ENCODE peak calls at places on chromosomes 5 and 9, in five cellular contexts. C is cardiac muscle cell, V is stomach, G is HFFc6, S is hepatocyte. X is an unnamed sample.

GRCh38 chr9:629136-629535 is 212.4 kb upstream of the DMRT1 start:
- DNase-seq in S (no peak), V (no peak), C (no peak), G (no peak), X (no peak)

GRCh38 chr9:13181652-13182051 is 97.8 kb downstream of the MPDZ start:
- DNase-seq in S (peak; percentile 11), C (peak; percentile 7), V (no peak), G (peak; percentile 17), X (peak; percentile 9)

GRCh38 chr9:128685636-128686489 is 3.2 kb upstream of the SET start:
- DNase-seq in S (peak; percentile 57), C (no peak), G (no peak), V (peak; percentile 54), X (no peak)

GRCh38 chr9:123255718-123256117 is 12.7 kb downstream of the STRBP start:
- DNase-seq in C (no peak), V (no peak), G (no peak), S (no peak), X (no peak)

GRCh38 chr5:76456258-76456657 is 53.2 kb downstream of the IQGAP2 start:
- DNase-seq in C (no peak), V (no peak), S (no peak), G (no peak), X (no peak)

GRCh38 chr5:78699565-78700143 is 51.1 kb upstream of the LHFPL2 start:
- DNase-seq in C (peak; percentile 88), S (peak; percentile 83), G (peak; percentile 98), V (peak; percentile 57), X (no peak)

GRCh38 chr9:89022902-89023301 is 31.6 kb downstream of the S1PR3 start:
- DNase-seq in G (peak; percentile 35), S (peak; percentile 66), C (peak; percentile 77), V (peak; percentile 40), X (no peak)

GRCh38 chr5:33049845-33050244 is 338.7 kb downstream of the NPR3 start:
- DNase-seq in S (peak; percentile 37), G (peak; percentile 91), V (no peak), C (peak; percentile 72), X (no peak)

GRCh38 chr5:73544429-73545402 is 20.7 kb downstream of the ANKRA2 start:
- DNase-seq in G (no peak), C (peak; percentile 38), S (peak; percentile 89), V (peak; percentile 89), X (no peak)

GRCh38 chr5:107933326-107933725 is 262.6 kb upstream of the EFNA5 start:
- DNase-seq in C (no peak), V (no peak), G (no peak), S (no peak), X (peak; percentile 72)

GRCh38 chr5:107937198-107937597 is 266.5 kb upstream of the EFNA5 start:
- DNase-seq in C (no peak), S (peak; percentile 8), G (no peak), V (no peak), X (peak; percentile 59)

GRCh38 chr5:107936532-107936931 is 265.8 kb upstream of the EFNA5 start:
- DNase-seq in C (no peak), G (no peak), V (no peak), S (no peak), X (no peak)

GRCh38 chr5:107937710-107938355 is 267.1 kb upstream of the EFNA5 start:
- DNase-seq in G (no peak), V (no peak), S (peak; percentile 14), C (no peak), X (no peak)

GRCh38 chr5:107935641-107936040 is 264.9 kb upstream of the EFNA5 start:
- DNase-seq in G (no peak), S (no peak), C (no peak), V (no peak), X (peak; percentile 43)
- TF ChIP-seq CTCF in G (no peak), S (no peak), C (no peak), V (no peak), X (no peak)

GRCh38 chr9:93020785-93021670 is 37.5 kb upstream of the SUSD3 start:
- DNase-seq in G (no peak), S (no peak), C (no peak), V (no peak), X (no peak)
- TF ChIP-seq CTCF in G (no peak), S (no peak), C (no peak), V (no peak), X (no peak)

GRCh38 chr5:103262422-103262871 is 3.9 kb downstream of the MACIR start:
- DNase-seq in V (no peak), C (peak; percentile 57), G (peak; percentile 45), S (peak; percentile 11), X (no peak)
- TF ChIP-seq CTCF in V (no peak), C (no peak), G (no peak), S (no peak), X (no peak)

GRCh38 chr9:109060235-109060634 is 46.9 kb upstream of the CTNNAL1 start:
- DNase-seq in V (no peak), S (no peak), C (no peak), G (no peak), X (no peak)

GRCh38 chr9:109068764-109069163 is 51.0 kb downstream of the TMEM245 start:
- DNase-seq in G (no peak), V (no peak), C (no peak), S (no peak), X (no peak)

GRCh38 chr9:109062543-109062942 is 49.2 kb upstream of the CTNNAL1 start:
- DNase-seq in V (no peak), S (no peak), G (no peak), C (peak; percentile 12), X (no peak)

GRCh38 chr9:109064963-109065701 is 51.8 kb upstream of the CTNNAL1 start:
- DNase-seq in C (no peak), S (peak; percentile 30), V (no peak), G (peak; percentile 74), X (no peak)

GRCh38 chr9:109063765-109064164 is 50.5 kb upstream of the CTNNAL1 start:
- DNase-seq in V (no peak), S (no peak), G (peak; percentile 18), C (no peak), X (no peak)
- TF ChIP-seq CTCF in V (no peak), S (no peak), G (peak; percentile 42), C (no peak), X (no peak)

GRCh38 chr5:74625742-74626241 is 14.7 kb downstream of the ENC1 start:
- DNase-seq in G (no peak), S (no peak), V (peak; percentile 52), C (peak; percentile 87), X (peak; percentile 47)
- TF ChIP-seq CTCF in G (peak; percentile 55), S (peak; percentile 7), V (no peak), C (peak; percentile 37), X (peak; percentile 60)

GRCh38 chr9:35757527-35758275 is 3.6 kb upstream of the MSMP start:
- DNase-seq in V (no peak), S (no peak), G (no peak), C (no peak), X (no peak)

GRCh38 chr9:35756275-35756742 is 2.2 kb upstream of the MSMP start:
- DNase-seq in V (peak; percentile 74), C (peak; percentile 26), S (peak; percentile 83), G (peak; percentile 27), X (peak; percentile 92)

GRCh38 chr9:35758475-35759050 is 4.5 kb upstream of the MSMP start:
- DNase-seq in S (no peak), G (no peak), V (no peak), C (peak; percentile 80), X (no peak)

GRCh38 chr9:35755071-35755470 is 995 bp upstream of the MSMP start:
- DNase-seq in V (no peak), C (no peak), S (no peak), G (no peak), X (no peak)

DNA sequence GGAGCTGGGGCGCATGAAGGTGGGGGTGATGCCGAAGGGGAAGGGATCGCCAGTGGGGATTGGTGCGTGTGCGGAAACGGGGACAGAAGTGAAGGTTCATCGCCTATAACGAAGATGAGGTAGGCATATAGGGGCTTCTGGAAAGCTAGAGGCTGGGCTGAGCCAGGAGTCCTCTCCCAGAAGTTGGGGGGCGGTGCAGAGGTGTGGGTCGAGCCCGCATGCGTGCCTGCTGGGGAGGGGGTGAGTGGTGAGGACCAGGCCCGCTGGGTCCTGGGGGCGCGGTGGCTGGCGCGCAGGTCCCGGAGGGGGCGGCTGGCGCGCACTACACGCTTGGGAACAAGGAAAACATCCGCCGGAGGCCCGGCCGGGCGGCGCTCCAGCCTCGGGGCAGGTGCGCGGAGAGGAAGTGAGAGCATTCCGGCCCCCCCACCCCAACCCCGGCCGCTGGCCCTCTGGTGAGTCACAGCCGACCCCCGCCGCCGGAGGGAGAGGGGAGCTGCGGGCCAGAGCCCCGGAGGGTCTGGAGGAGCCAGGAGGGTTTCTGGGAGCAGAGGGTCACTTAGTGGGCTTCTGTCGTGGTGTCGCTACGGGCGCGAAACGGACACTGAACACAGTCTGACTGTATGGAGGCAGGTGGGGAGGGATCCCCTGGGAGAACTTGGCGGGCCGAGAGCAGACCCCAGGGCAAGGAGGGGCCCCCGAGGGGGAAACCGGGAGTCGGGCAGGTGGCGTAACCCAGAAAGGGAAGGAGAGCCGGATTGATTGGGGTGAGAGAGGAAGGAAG is 2.9 kb upstream of the MSMP start:
- DNase-seq in G (no peak), C (peak; percentile 17), S (peak; percentile 81), V (peak; percentile 74), X (peak; percentile 85)
- TF ChIP-seq CTCF in G (peak; percentile 50), C (no peak), S (no peak), V (peak; percentile 76), X (no peak)

GRCh38 chr9:94808926-94809700 is 82.6 kb downstream of the AOPEP start:
- DNase-seq in S (no peak), G (no peak), C (no peak), V (no peak), X (no peak)
- TF ChIP-seq CTCF in S (no peak), G (no peak), C (no peak), V (no peak), X (no peak)

GRCh38 chr5:30802961-30803705 is 390.4 kb upstream of the CDH6 start:
- DNase-seq in V (no peak), C (peak; percentile 0), S (no peak), G (no peak), X (no peak)
- TF ChIP-seq CTCF in V (no peak), C (no peak), S (no peak), G (no peak), X (no peak)

GRCh38 chr5:132003170-132003744 is 8.2 kb downstream of the ACSL6 start:
- DNase-seq in C (peak; percentile 51), V (no peak), G (no peak), S (no peak), X (peak; percentile 72)
- TF ChIP-seq CTCF in C (peak; percentile 37), V (no peak), G (peak; percentile 34), S (peak; percentile 5), X (peak; percentile 23)

GRCh38 chr9:131422241-131422792 is 28.4 kb downstream of the PRRC2B start:
- DNase-seq in S (peak; percentile 37), C (no peak), G (peak; percentile 16), V (no peak), X (no peak)
- TF ChIP-seq CTCF in S (no peak), C (no peak), G (peak; percentile 54), V (no peak), X (no peak)